ENCODE peak calls at places on chromosomes 7 and 10, in eight cellular contexts. One of them, this sample, is unnamed.

GRCh38 chr10:6674282-6674681 is 94.2 kb upstream of the PRKCQ start:
- DNase-seq in stimulated activated CD4-positive, alpha-beta T cell treated with anti-CD3 and anti-CD28 coated beads, Interleukin-12 subunit alpha, Interleukin-12 subunit beta, amount 100 ng/mL, for 48 hours: no peak
- DNase-seq in ELR: no peak
- DNase-seq in NCI-H69: no peak
- DNase-seq in left kidney: no peak
- DNase-seq in RWPE1: no peak
- DNase-seq in HCEC 1CT: no peak
- DNase-seq in iPS-NIHi11: no peak
- DNase-seq in this sample: no peak

GRCh38 chr7:158581440-158582088 is 6.1 kb downstream of the PTPRN2 start:
- DNase-seq in stimulated activated CD4-positive, alpha-beta T cell treated with anti-CD3 and anti-CD28 coated beads, Interleukin-12 subunit alpha, Interleukin-12 subunit beta, amount 100 ng/mL, for 48 hours: no peak
- DNase-seq in ELR: no peak
- DNase-seq in NCI-H69: peak
- DNase-seq in left kidney: no peak
- DNase-seq in RWPE1: no peak
- DNase-seq in HCEC 1CT: no peak
- DNase-seq in iPS-NIHi11: no peak
- DNase-seq in this sample: no peak

GRCh38 chr10:30587522-30588031 is 42.0 kb downstream of the LYZL2 start:
- DNase-seq in stimulated activated CD4-positive, alpha-beta T cell treated with anti-CD3 and anti-CD28 coated beads, Interleukin-12 subunit alpha, Interleukin-12 subunit beta, amount 100 ng/mL, for 48 hours: no peak
- DNase-seq in ELR: no peak
- DNase-seq in NCI-H69: no peak
- DNase-seq in left kidney: no peak
- DNase-seq in RWPE1: no peak
- DNase-seq in HCEC 1CT: no peak
- DNase-seq in iPS-NIHi11: peak
- DNase-seq in this sample: no peak

GRCh38 chr7:27684491-27684890 is 21.8 kb upstream of the HIBADH start:
- DNase-seq in stimulated activated CD4-positive, alpha-beta T cell treated with anti-CD3 and anti-CD28 coated beads, Interleukin-12 subunit alpha, Interleukin-12 subunit beta, amount 100 ng/mL, for 48 hours: no peak
- DNase-seq in ELR: peak
- DNase-seq in NCI-H69: no peak
- DNase-seq in left kidney: no peak
- DNase-seq in RWPE1: no peak
- DNase-seq in HCEC 1CT: no peak
- DNase-seq in iPS-NIHi11: no peak
- DNase-seq in this sample: peak

GRCh38 chr7:139087212-139087611 is 22.3 kb downstream of the ZC3HAV1 start:
- DNase-seq in stimulated activated CD4-positive, alpha-beta T cell treated with anti-CD3 and anti-CD28 coated beads, Interleukin-12 subunit alpha, Interleukin-12 subunit beta, amount 100 ng/mL, for 48 hours: no peak
- DNase-seq in ELR: no peak
- DNase-seq in NCI-H69: no peak
- DNase-seq in left kidney: no peak
- DNase-seq in RWPE1: no peak
- DNase-seq in HCEC 1CT: no peak
- DNase-seq in iPS-NIHi11: no peak
- DNase-seq in this sample: no peak

GRCh38 chr10:88966785-88967184 is 14.2 kb upstream of the ACTA2 start:
- DNase-seq in stimulated activated CD4-positive, alpha-beta T cell treated with anti-CD3 and anti-CD28 coated beads, Interleukin-12 subunit alpha, Interleukin-12 subunit beta, amount 100 ng/mL, for 48 hours: no peak
- DNase-seq in ELR: no peak
- DNase-seq in NCI-H69: no peak
- DNase-seq in left kidney: no peak
- DNase-seq in RWPE1: no peak
- DNase-seq in HCEC 1CT: no peak
- DNase-seq in iPS-NIHi11: no peak
- DNase-seq in this sample: no peak

GRCh38 chr10:46524471-46525176 is 31.8 kb downstream of the GPRIN2 start:
- DNase-seq in stimulated activated CD4-positive, alpha-beta T cell treated with anti-CD3 and anti-CD28 coated beads, Interleukin-12 subunit alpha, Interleukin-12 subunit beta, amount 100 ng/mL, for 48 hours: no peak
- DNase-seq in ELR: peak
- DNase-seq in NCI-H69: no peak
- DNase-seq in left kidney: no peak
- DNase-seq in RWPE1: peak
- DNase-seq in HCEC 1CT: peak
- DNase-seq in iPS-NIHi11: no peak
- DNase-seq in this sample: no peak

GRCh38 chr10:15715619-15716227 is 4.0 kb downstream of the ITGA8 start:
- DNase-seq in stimulated activated CD4-positive, alpha-beta T cell treated with anti-CD3 and anti-CD28 coated beads, Interleukin-12 subunit alpha, Interleukin-12 subunit beta, amount 100 ng/mL, for 48 hours: no peak
- DNase-seq in ELR: peak
- DNase-seq in NCI-H69: peak
- DNase-seq in left kidney: peak
- DNase-seq in RWPE1: no peak
- DNase-seq in HCEC 1CT: no peak
- DNase-seq in iPS-NIHi11: peak
- DNase-seq in this sample: no peak

GRCh38 chr10:12949248-12949647 is 52.3 kb downstream of the CCDC3 start:
- DNase-seq in stimulated activated CD4-positive, alpha-beta T cell treated with anti-CD3 and anti-CD28 coated beads, Interleukin-12 subunit alpha, Interleukin-12 subunit beta, amount 100 ng/mL, for 48 hours: no peak
- DNase-seq in ELR: no peak
- DNase-seq in NCI-H69: peak
- DNase-seq in left kidney: no peak
- DNase-seq in RWPE1: no peak
- DNase-seq in HCEC 1CT: no peak
- DNase-seq in iPS-NIHi11: peak
- DNase-seq in this sample: no peak

GRCh38 chr7:88927-89921 is 103.1 kb upstream of the FAM20C start:
- DNase-seq in stimulated activated CD4-positive, alpha-beta T cell treated with anti-CD3 and anti-CD28 coated beads, Interleukin-12 subunit alpha, Interleukin-12 subunit beta, amount 100 ng/mL, for 48 hours: no peak
- DNase-seq in ELR: peak
- DNase-seq in NCI-H69: no peak
- DNase-seq in left kidney: no peak
- DNase-seq in RWPE1: peak
- DNase-seq in HCEC 1CT: peak
- DNase-seq in iPS-NIHi11: no peak
- DNase-seq in this sample: peak

GRCh38 chr10:132301371-132302330 is 6.1 kb downstream of the STK32C start:
- DNase-seq in stimulated activated CD4-positive, alpha-beta T cell treated with anti-CD3 and anti-CD28 coated beads, Interleukin-12 subunit alpha, Interleukin-12 subunit beta, amount 100 ng/mL, for 48 hours: no peak
- DNase-seq in ELR: no peak
- DNase-seq in NCI-H69: no peak
- DNase-seq in left kidney: no peak
- DNase-seq in RWPE1: no peak
- DNase-seq in HCEC 1CT: no peak
- DNase-seq in iPS-NIHi11: no peak
- DNase-seq in this sample: no peak

GRCh38 chr10:113386005-113386404 is 166.8 kb upstream of the HABP2 start:
- DNase-seq in stimulated activated CD4-positive, alpha-beta T cell treated with anti-CD3 and anti-CD28 coated beads, Interleukin-12 subunit alpha, Interleukin-12 subunit beta, amount 100 ng/mL, for 48 hours: no peak
- DNase-seq in ELR: peak
- DNase-seq in NCI-H69: no peak
- DNase-seq in left kidney: no peak
- DNase-seq in RWPE1: peak
- DNase-seq in HCEC 1CT: peak
- DNase-seq in iPS-NIHi11: no peak
- DNase-seq in this sample: peak

This sample was measured in LHCN-M2.